ENCODE peak calls at places on chromosome 15, in six cellular contexts. S is left ventricle myocardium inferior, K is A549, Q is left lung, V is glutamatergic neuron, F is HFFc6. U is an unnamed sample.

GRCh38 chr15:76336254-76337046 is at the start of gene ISL2:
- DNase-seq in S (no peak), K (peak; percentile 99), Q (peak; percentile 77), V (peak; percentile 98), F (peak; percentile 95), U (peak; percentile 86)

GRCh38 chr15:64909546-64909945 is 2.2 kb upstream of the ANKDD1A start:
- DNase-seq in S (peak; percentile 2), K (no peak), Q (no peak), V (no peak), F (no peak), U (no peak)

GRCh38 chr15:29270169-29270955 is 740 bp upstream of the NSMCE3 start:
- DNase-seq in S (no peak), K (no peak), Q (no peak), V (no peak), F (peak; percentile 71), U (no peak)

GRCh38 chr15:57541805-57542504 is 49.7 kb upstream of the MYZAP start:
- DNase-seq in S (peak; percentile 61), K (peak; percentile 77), Q (peak; percentile 48), V (peak; percentile 88), F (peak; percentile 71), U (peak; percentile 76)

GRCh38 chr15:66931768-66932633 is 133.4 kb upstream of the SMAD3 start:
- DNase-seq in S (no peak), K (peak; percentile 97), Q (no peak), V (no peak), F (peak; percentile 63), U (no peak)

GRCh38 chr15:31098953-31099740 is 2.4 kb downstream of the TRPM1 start:
- DNase-seq in S (no peak), K (no peak), Q (no peak), V (no peak), F (peak; percentile 25), U (no peak)

GRCh38 chr15:83970290-83970890 is 265.2 kb upstream of the GOLGA6L4 start:
- DNase-seq in S (peak; percentile 51), K (no peak), Q (no peak), V (no peak), F (no peak), U (no peak)

GRCh38 chr15:57245130-57245529 is 131.2 kb upstream of the CGNL1 start:
- DNase-seq in S (no peak), K (no peak), Q (no peak), V (no peak), F (no peak), U (no peak)

GRCh38 chr15:67433495-67434099 is 87.3 kb upstream of the C15orf61 start:
- DNase-seq in S (peak; percentile 20), K (peak; percentile 69), Q (no peak), V (peak; percentile 66), F (peak; percentile 53), U (peak; percentile 60)

GRCh38 chr15:38864827-38865604 is 300.4 kb upstream of the RASGRP1 start:
- DNase-seq in S (peak; percentile 21), K (no peak), Q (no peak), V (no peak), F (peak; percentile 39), U (no peak)
- TF ChIP-seq CTCF in S (no peak), K (no peak), Q (no peak), V (no peak), F (no peak), U (no peak)

GRCh38 chr15:44246521-44247268 is 41.8 kb upstream of the GOLM2 start:
- DNase-seq in S (no peak), K (no peak), Q (no peak), V (no peak), F (no peak), U (no peak)

GRCh38 chr15:44243146-44243545 is 45.4 kb upstream of the GOLM2 start:
- DNase-seq in S (no peak), K (no peak), Q (no peak), V (no peak), F (peak; percentile 18), U (no peak)

DNA sequence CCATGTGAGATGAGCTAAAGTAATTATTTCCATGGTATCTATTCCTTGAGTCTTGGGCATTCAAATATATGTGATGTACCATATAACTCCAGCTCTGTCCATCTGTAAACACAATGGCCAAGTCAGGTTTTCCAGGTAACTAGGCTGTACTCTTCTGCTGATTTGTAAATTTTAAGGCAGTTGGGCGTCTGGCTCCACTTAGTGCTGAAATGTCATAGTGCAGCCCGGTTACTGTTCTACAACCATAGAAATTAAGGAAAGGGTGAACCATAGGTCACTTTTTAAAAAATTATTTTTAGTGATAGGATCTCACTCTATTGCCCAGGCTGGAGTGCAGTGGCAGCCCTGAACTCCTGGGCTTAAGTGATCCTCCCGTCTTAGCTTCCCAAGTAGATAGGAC is 44.7 kb upstream of the GOLM2 start:
- DNase-seq in S (no peak), K (no peak), Q (no peak), V (no peak), F (no peak), U (no peak)
- TF ChIP-seq CTCF in S (no peak), K (no peak), Q (no peak), V (no peak), F (peak; percentile 16), U (no peak)

DNA sequence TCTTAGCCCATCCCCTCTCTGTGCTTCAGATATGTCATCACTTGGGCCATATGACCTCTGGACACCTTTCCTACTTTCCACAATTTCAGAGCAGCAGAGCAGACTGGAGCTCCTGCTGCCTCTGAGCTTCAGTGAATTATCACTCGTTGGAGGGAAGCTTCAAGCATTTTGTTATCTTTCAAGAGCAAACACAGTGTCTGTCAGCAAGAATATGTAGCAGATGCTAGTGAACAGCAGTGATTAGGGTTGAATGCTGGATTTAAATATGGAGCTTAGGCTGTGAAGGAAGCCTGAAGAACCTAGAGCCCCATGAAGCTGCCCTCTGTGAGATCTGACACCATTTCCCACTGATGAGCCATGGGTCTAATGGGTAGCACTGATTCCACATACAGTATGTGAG is 115.4 kb downstream of the UBE3A start:
- DNase-seq in S (no peak), K (no peak), Q (no peak), V (no peak), F (no peak), U (no peak)
- TF ChIP-seq CTCF in S (no peak), K (no peak), Q (no peak), V (no peak), F (no peak), U (no peak)

GRCh38 chr15:73282567-73283200 is 86.1 kb downstream of the HCN4 start:
- DNase-seq in S (no peak), K (no peak), Q (no peak), V (no peak), F (no peak), U (no peak)

GRCh38 chr15:73286356-73286755 is 82.4 kb downstream of the HCN4 start:
- DNase-seq in S (no peak), K (no peak), Q (no peak), V (no peak), F (peak; percentile 6), U (no peak)

GRCh38 chr15:73283341-73283962 is 85.3 kb downstream of the HCN4 start:
- DNase-seq in S (no peak), K (no peak), Q (no peak), V (no peak), F (no peak), U (no peak)

GRCh38 chr15:73287019-73287418 is 81.7 kb downstream of the HCN4 start:
- DNase-seq in S (no peak), K (no peak), Q (no peak), V (no peak), F (no peak), U (no peak)

DNA sequence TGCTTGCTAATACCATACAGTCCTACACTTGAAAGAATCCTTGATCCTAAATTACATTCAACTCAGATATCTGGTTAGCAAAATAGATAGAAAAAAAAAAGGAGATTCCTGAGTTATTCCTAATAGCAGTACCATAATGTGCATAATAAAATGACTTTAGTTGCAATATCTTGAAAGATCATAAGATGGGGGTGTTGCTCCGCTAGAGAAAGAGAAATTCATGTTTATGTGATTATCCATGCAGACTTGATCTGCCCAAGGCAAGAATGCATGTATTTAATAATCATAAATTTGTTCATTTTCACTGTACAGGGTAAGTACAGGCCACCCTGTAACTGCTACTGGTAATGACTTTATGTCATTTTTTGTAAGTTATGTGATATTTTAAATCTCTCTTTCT is 84.7 kb downstream of the HCN4 start:
- DNase-seq in S (no peak), K (peak; percentile 17), Q (no peak), V (no peak), F (peak; percentile 36), U (no peak)
- TF ChIP-seq CTCF in S (no peak), K (peak; percentile 37), Q (no peak), V (no peak), F (peak; percentile 69), U (no peak)

DNA sequence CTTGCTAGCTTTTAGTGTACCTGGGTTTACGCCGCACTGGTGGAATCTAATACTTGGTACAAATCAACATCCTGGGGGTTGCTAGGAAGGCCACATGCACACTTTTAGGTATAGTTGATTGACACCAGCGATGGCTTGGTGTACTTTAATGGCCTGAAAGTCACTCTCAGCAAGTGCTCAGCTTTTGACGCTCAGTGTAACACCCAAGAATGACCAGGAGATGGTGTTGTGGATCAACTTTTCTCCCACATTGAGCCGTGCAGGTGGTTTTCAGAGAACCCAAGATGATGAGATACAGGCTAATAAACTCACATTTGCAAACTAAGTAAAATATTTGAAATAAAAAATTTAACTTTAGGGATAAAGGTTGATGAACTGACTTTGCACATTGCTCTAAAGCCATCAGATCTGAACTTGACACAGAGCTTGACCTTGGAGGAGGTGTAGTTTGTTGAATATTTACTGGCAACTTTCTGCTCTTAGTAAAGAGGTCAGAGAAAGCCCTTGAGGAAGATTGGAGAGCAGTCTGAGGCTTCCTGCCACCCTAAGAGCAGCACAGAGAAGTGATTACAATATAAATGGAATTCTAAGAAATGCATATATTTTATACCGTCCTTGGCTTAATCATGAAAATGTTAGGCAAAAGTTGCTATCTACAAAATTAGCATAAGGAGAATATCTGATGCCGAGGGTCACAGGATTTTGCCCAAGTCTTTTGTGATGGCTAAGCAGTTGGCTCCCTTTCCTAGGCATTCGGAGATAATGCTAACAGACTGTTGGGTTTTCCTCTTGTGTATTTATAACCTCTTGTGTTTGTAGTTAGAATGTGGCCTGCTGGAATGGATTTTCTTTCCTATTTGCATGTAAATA is 143.4 kb upstream of the RASGRP1 start:
- DNase-seq in S (no peak), K (peak; percentile 57), Q (no peak), V (peak; percentile 28), F (peak; percentile 71), U (peak; percentile 39)
- TF ChIP-seq CTCF in S (peak; percentile 75), K (peak; percentile 81), Q (peak; percentile 54), V (peak; percentile 76), F (peak; percentile 93), U (peak; percentile 74)

U was measured in nephron progenitor cell.